ENCODE peak calls at places on chromosomes 13 and 19, in ten cellular contexts. V, F, W, I, Y, D, O, B, J and H are unnamed samples.

GRCh38 chr19:49255674-49256073 is 69.3 kb downstream of the SLC6A16 start:
- DNase-seq in B (no peak), D (no peak), V (no peak), I (no peak), J (no peak), Y (no peak), O (no peak), W (no peak), F (no peak), H (no peak)

GRCh38 chr13:113724780-113725315 is 34.2 kb upstream of the TMEM255B start:
- DNase-seq in Y (no peak), B (no peak), F (peak; percentile 47), D (no peak), J (peak; percentile 90), I (peak; percentile 86), W (peak; percentile 75), O (peak; percentile 84), V (peak; percentile 77), H (peak; percentile 30)

GRCh38 chr19:50896591-50897190 is 14.5 kb downstream of the KLK4 start:
- DNase-seq in F (peak; percentile 47), J (peak; percentile 25), I (no peak), W (no peak), V (peak; percentile 67), O (no peak), B (no peak), D (peak; percentile 92), Y (no peak), H (peak; percentile 87)

GRCh38 chr13:102948006-102948405 is 102.2 kb downstream of the ERCC5 start:
- DNase-seq in O (no peak), D (no peak), I (no peak), B (no peak), F (no peak), V (no peak), W (no peak), Y (no peak), J (no peak), H (no peak)

GRCh38 chr19:18586311-18586710 is 2.3 kb upstream of the REX1BD start:
- DNase-seq in I (no peak), Y (no peak), F (no peak), O (no peak), B (no peak), W (no peak), D (peak; percentile 44), V (peak; percentile 26), J (no peak), H (no peak)

GRCh38 chr13:46529509-46529908 is 23.5 kb upstream of the LRCH1 start:
- DNase-seq in Y (no peak), D (no peak), V (no peak), O (no peak), B (no peak), W (no peak), J (no peak), F (no peak), I (no peak), H (no peak)

GRCh38 chr13:51125495-51126226 is 14.6 kb upstream of the C13orf42 start:
- DNase-seq in V (peak; percentile 84), D (peak; percentile 70), I (peak; percentile 17), F (peak; percentile 51), B (peak; percentile 26), W (no peak), J (peak; percentile 48), O (no peak), Y (no peak), H (peak; percentile 24)

GRCh38 chr13:79413521-79413920 is 7.5 kb upstream of the RBM26 start:
- DNase-seq in W (no peak), J (no peak), I (no peak), D (no peak), F (no peak), Y (no peak), V (no peak), B (no peak), O (no peak), H (no peak)

GRCh38 chr13:31053098-31053497 is 108.6 kb downstream of the HSPH1 start:
- DNase-seq in W (no peak), I (no peak), V (peak; percentile 20), J (no peak), B (no peak), O (no peak), Y (no peak), F (peak; percentile 49), D (no peak), H (no peak)

GRCh38 chr19:39927524-39928356 is 6.7 kb downstream of the FCGBP start:
- DNase-seq in J (no peak), Y (no peak), W (no peak), D (no peak), F (no peak), O (no peak), V (no peak), I (no peak), B (no peak), H (no peak)

GRCh38 chr19:46218160-46218559 is 11.4 kb upstream of the IGFL1 start:
- DNase-seq in O (no peak), Y (no peak), B (no peak), I (no peak), V (peak; percentile 36), W (no peak), D (peak; percentile 58), J (peak; percentile 49), F (peak; percentile 18), H (no peak)

GRCh38 chr13:46905249-46905648 is 8.4 kb upstream of the HTR2A start:
- DNase-seq in V (peak; percentile 54), J (no peak), F (no peak), I (no peak), W (no peak), O (no peak), D (peak; percentile 27), B (no peak), Y (no peak), H (no peak)

GRCh38 chr13:28409648-28410047 is 85.3 kb downstream of the FLT1 start:
- DNase-seq in B (no peak), O (no peak), W (no peak), I (no peak), J (no peak), Y (no peak), V (no peak), F (no peak), D (no peak), H (no peak)

GRCh38 chr19:4393947-4394590 is 6.3 kb downstream of the SH3GL1 start:
- DNase-seq in Y (no peak), V (peak; percentile 73), B (no peak), J (no peak), O (no peak), W (no peak), F (no peak), D (no peak), I (no peak), H (peak; percentile 84)

GRCh38 chr13:26895081-26895807 is 134.7 kb upstream of the GPR12 start:
- DNase-seq in D (no peak), V (no peak), W (no peak), I (no peak), J (no peak), B (no peak), F (peak; percentile 35), Y (no peak), O (no peak), H (no peak)

GRCh38 chr19:35000647-35001501 is 751 bp downstream of the GRAMD1A start:
- DNase-seq in F (peak; percentile 30), B (no peak), J (peak; percentile 67), D (peak; percentile 55), V (peak; percentile 62), I (peak; percentile 65), Y (no peak), W (peak; percentile 44), O (peak; percentile 63), H (no peak)

GRCh38 chr19:13796301-13797057 is 1.2 kb downstream of the ZSWIM4 start:
- DNase-seq in W (no peak), I (peak; percentile 87), Y (no peak), B (peak; percentile 86), J (no peak), D (peak; percentile 93), V (peak; percentile 97), O (no peak), F (peak; percentile 98), H (peak; percentile 56)

GRCh38 chr19:41156207-41156606 is 36.8 kb upstream of the CYP2S1 start:
- DNase-seq in F (no peak), V (peak; percentile 10), I (no peak), W (no peak), O (no peak), B (no peak), D (peak; percentile 13), Y (no peak), J (no peak), H (no peak)

GRCh38 chr13:36344886-36345437 is 1.2 kb downstream of the SPART start:
- DNase-seq in W (no peak), I (no peak), Y (no peak), D (no peak), O (no peak), B (no peak), J (peak; percentile 3), V (no peak), F (peak; percentile 16), H (no peak)

GRCh38 chr13:77509221-77509620 is 26.3 kb upstream of the SCEL start:
- DNase-seq in V (peak; percentile 43), B (peak; percentile 70), W (no peak), I (no peak), D (peak; percentile 11), Y (no peak), J (no peak), O (no peak), F (peak; percentile 55), H (peak; percentile 42)

GRCh38 chr13:109192306-109192705 is 562.9 kb downstream of the MYO16 start:
- DNase-seq in F (no peak), I (no peak), O (no peak), Y (no peak), B (no peak), D (no peak), W (no peak), V (no peak), J (no peak), H (no peak)

GRCh38 chr19:492091-492531 is 4.2 kb upstream of the MADCAM1 start:
- DNase-seq in I (no peak), Y (no peak), W (peak; percentile 27), D (no peak), O (no peak), F (no peak), V (peak; percentile 39), B (no peak), J (no peak), H (no peak)

GRCh38 chr13:51154029-51154555 is 43.0 kb upstream of the C13orf42 start:
- DNase-seq in O (no peak), J (no peak), I (no peak), B (peak; percentile 41), W (no peak), Y (no peak), V (peak; percentile 73), F (no peak), D (peak; percentile 2), H (no peak)

GRCh38 chr13:25775986-25776385 is 275.8 kb downstream of the SHISA2 start:
- DNase-seq in F (no peak), V (no peak), I (no peak), Y (no peak), W (no peak), O (no peak), J (no peak), D (no peak), B (no peak), H (no peak)

GRCh38 chr19:3576696-3577443 is 4.1 kb downstream of the HMG20B start:
- DNase-seq in B (no peak), D (no peak), F (no peak), I (no peak), O (peak; percentile 71), W (no peak), J (no peak), V (peak; percentile 90), Y (no peak), H (peak; percentile 32)

GRCh38 chr19:3102239-3103140 is 8.3 kb downstream of the GNA11 start:
- DNase-seq in D (no peak), V (no peak), F (no peak), W (no peak), B (no peak), I (no peak), J (no peak), O (no peak), Y (no peak), H (no peak)

GRCh38 chr19:55149078-55150003 is at the start of gene TNNT1:
- DNase-seq in O (no peak), I (peak; percentile 75), B (no peak), Y (no peak), J (no peak), W (no peak), V (peak; percentile 16), D (no peak), F (peak; percentile 50), H (no peak)

GRCh38 chr13:90420683-90421082 is 926.8 kb upstream of the MIR17HG start:
- DNase-seq in D (no peak), I (no peak), F (no peak), Y (no peak), J (no peak), W (no peak), V (no peak), O (no peak), B (no peak), H (no peak)